ENCODE peak calls at places on chromosomes 11 and 22, in four cellular contexts. I, F, D and Z are unnamed samples.

GRCh38 chr22:50693462-50693861 is 20.8 kb downstream of the SHANK3 start:
- DNase-seq in I (no peak), F (no peak), D (no peak), Z (no peak)

GRCh38 chr22:29877620-29878019 is 5.4 kb upstream of the MTMR3 start:
- DNase-seq in I (no peak), F (no peak), D (no peak), Z (no peak)

GRCh38 chr11:79447039-79447438 is 6.2 kb upstream of the TENM4 start:
- DNase-seq in I (no peak), F (no peak), D (no peak), Z (no peak)

GRCh38 chr22:25012743-25013142 is 60.2 kb downstream of the KIAA1671 start:
- DNase-seq in I (no peak), F (no peak), D (no peak), Z (no peak)

GRCh38 chr11:132028380-132029240 is 658.2 kb downstream of the NTM start:
- DNase-seq in I (no peak), F (no peak), D (peak), Z (peak)

GRCh38 chr11:65657426-65657825 is 5.3 kb downstream of the RELA start:
- DNase-seq in I (no peak), F (no peak), D (no peak), Z (no peak)

GRCh38 chr11:44421090-44421675 is 111.2 kb upstream of the ALX4 start:
- DNase-seq in I (no peak), F (no peak), D (no peak), Z (no peak)

GRCh38 chr11:69510471-69511357 is 29.3 kb downstream of the LINC01488 start:
- DNase-seq in I (no peak), F (no peak), D (peak), Z (no peak)

GRCh38 chr22:42080287-42080686 is 787 bp downstream of the SMDT1 start:
- DNase-seq in I (peak), F (no peak), D (peak), Z (peak)

GRCh38 chr11:133964356-133964755 is 7.6 kb upstream of the IGSF9B start:
- DNase-seq in I (no peak), F (no peak), D (no peak), Z (no peak)

GRCh38 chr22:31943206-31943975 is 944 bp upstream of the YWHAH start:
- DNase-seq in I (no peak), F (no peak), D (no peak), Z (no peak)

GRCh38 chr22:32969502-32969901 is 88.7 kb downstream of the SYN3 start:
- DNase-seq in I (no peak), F (no peak), D (no peak), Z (no peak)

GRCh38 chr11:87281496-87281895 is 243.8 kb downstream of the TMEM135 start:
- DNase-seq in I (peak), F (no peak), D (peak), Z (no peak)

GRCh38 chr11:59550842-59551650 is 39.7 kb downstream of the OR4D9 start:
- DNase-seq in I (peak), F (peak), D (peak), Z (peak)

GRCh38 chr11:8722156-8722555 is 39.6 kb downstream of the RPL27A start:
- DNase-seq in I (peak), F (no peak), D (peak), Z (no peak)

GRCh38 chr11:118233377-118233776 is 8.6 kb upstream of the JAML start:
- DNase-seq in I (no peak), F (no peak), D (no peak), Z (no peak)

GRCh38 chr11:47186076-47186936 is at the start of gene PACSIN3:
- DNase-seq in I (peak), F (no peak), D (peak), Z (peak)

GRCh38 chr11:61460474-61460881 is 30.6 kb downstream of the SDHAF2 start:
- DNase-seq in I (no peak), F (no peak), D (no peak), Z (no peak)

GRCh38 chr11:111602865-111603632 is 800 bp downstream of the SIK2 start:
- DNase-seq in I (peak), F (no peak), D (peak), Z (peak)

GRCh38 chr11:133476570-133477262 is 55.6 kb downstream of the OPCML start:
- DNase-seq in I (no peak), F (no peak), D (no peak), Z (no peak)

GRCh38 chr11:32225491-32226285 is 134.8 kb downstream of the RCN1 start:
- DNase-seq in I (no peak), F (no peak), D (no peak), Z (no peak)

GRCh38 chr22:49497266-49497665 is 330.4 kb downstream of the BRD1 start:
- DNase-seq in I (no peak), F (peak), D (no peak), Z (no peak)

GRCh38 chr22:47013861-47014635 is 251.6 kb downstream of the TBC1D22A start:
- DNase-seq in I (no peak), F (no peak), D (no peak), Z (no peak)

GRCh38 chr11:33320814-33321330 is 63.7 kb downstream of the HIPK3 start:
- DNase-seq in I (peak), F (no peak), D (no peak), Z (no peak)

GRCh38 chr11:60825118-60825517 is 16.8 kb upstream of the CCDC86 start:
- DNase-seq in I (no peak), F (no peak), D (no peak), Z (no peak)

GRCh38 chr11:121687961-121688566 is 235.3 kb upstream of the SORL1-AS1 start:
- DNase-seq in I (no peak), F (no peak), D (peak), Z (no peak)

GRCh38 chr11:68328374-68329091 is 16.1 kb downstream of the LRP5 start:
- DNase-seq in I (no peak), F (no peak), D (no peak), Z (no peak)

GRCh38 chr11:13220148-13220547 is 57.4 kb upstream of the BMAL1 start:
- DNase-seq in I (no peak), F (no peak), D (no peak), Z (no peak)
- TF ChIP-seq EZH2 in I (no peak), F (no peak), D (no peak), Z (no peak)

GRCh38 chr22:23053912-23054530 is 16.3 kb upstream of the GNAZ start:
- DNase-seq in I (no peak), F (no peak), D (no peak), Z (no peak)
- H3K4me2 ChIP-seq in I (no peak), F (no peak), D (no peak), Z (peak)

DNA sequence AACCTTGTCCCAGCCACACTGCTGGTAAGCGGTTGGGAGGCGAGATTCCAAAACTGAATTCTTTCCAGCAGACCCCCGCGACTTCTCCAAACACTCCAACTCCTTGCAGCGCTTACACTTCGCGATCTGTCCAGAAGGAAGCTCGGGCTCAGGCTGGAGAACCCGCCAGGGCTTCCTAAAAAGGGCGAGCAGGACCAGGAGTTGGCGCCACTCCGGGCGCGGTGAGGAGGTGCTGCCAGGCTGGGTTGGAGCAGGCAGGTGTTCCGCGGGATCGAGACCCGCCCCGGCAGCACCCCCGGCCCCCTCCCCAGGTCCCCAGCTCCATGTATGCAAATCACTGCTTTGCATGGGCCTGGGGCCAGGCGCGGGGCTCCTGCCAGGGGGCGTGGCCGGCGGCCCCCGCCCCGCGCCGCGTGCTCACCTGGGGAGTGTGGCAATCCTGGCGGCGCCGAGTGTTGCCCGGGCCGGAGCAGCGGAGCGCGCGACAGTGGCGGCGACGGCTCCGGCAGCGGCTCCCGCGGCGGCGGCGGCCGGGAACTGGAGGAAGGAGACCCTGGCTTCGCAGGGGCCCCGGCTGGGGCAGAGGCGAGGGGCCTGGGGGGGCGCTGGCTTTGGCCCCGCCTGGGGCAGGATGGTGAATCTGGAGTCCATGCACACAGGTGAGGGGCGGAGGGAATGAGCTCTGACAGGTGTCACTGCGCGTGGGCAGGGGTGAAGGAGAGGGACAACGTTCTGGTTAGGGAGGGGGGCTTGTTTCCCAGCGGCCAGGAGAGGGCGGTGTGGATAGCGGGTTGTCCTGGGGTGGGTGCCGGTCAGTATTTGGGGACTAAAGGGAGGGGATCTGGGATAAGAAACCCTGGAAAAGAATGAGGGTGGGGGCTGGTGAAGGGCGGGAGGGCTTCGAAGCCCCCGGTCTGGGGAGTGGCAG is at the start of gene POU2F3:
- DNase-seq in I (peak), F (no peak), D (no peak), Z (no peak)
- TF ChIP-seq EZH2 in I (no peak), F (no peak), D (peak), Z (no peak)

DNA sequence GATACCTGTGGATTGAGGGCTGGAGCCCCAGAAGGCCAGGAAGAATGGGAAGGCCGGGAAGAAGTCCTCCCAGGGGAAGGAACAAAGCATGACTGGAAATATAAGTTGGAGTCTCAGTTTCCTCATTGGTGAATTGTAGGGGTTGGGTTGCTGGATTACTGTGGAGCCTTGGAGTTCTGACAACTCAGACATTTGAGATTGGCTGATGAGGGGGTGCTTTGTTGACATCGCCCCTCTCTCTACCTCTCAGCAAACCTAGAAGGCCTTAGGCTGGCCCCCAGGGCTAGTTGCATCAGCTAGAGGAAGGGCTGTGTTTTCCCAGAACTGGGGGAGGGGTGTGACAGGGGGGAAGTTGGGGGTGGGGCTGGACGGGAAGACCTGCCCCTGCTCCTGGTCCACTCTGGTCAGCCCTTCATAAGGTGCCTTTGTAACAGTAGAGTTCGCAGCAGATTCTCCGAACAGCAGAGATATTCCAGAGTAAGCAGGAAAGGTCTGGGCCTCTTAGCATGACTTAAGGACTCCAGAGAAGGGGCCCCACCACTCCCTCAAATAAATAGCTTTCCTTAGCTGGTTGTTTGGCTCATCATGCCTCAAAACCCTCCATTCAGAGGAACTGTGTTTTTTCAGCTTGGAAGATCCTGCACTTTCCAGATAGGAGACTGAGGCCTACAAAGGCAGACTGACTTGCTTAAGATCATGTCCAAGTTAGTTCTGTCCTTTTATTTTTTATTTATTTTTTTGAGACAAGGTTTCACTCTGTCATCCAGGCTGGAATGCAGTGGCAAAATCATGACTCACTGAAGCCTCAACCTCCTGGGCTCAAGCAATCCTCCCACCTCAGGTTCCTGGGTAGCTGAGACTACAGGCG is 12.5 kb upstream of the THRSP start:
- DNase-seq in I (peak), F (no peak), D (peak), Z (no peak)
- H3K4me2 ChIP-seq in I (peak), F (peak), D (no peak), Z (no peak)